ENCODE peak calls at places on chromosomes 1 and 21, in four cellular contexts. K is breast epithelium, U is GM12878, F is endodermal cell. A is an unnamed sample. For H3K4me1, the result is how much of the 10 kb centered on the place peaks cover.

GRCh38 chr1:9653195-9653782 is 1.8 kb downstream of the PIK3CD start:
- DNase-seq in K (no peak), U (no peak), F (no peak), A (no peak)

GRCh38 chr1:224205438-224205840 is 22.4 kb downstream of the DEGS1 start:
- DNase-seq in K (no peak), U (peak), F (no peak), A (peak)

GRCh38 chr1:29455781-29456180 is 219.5 kb downstream of the PTPRU start:
- DNase-seq in K (peak), U (no peak), F (no peak), A (no peak)

GRCh38 chr1:200518524-200518923 is 102.0 kb downstream of the KIF14 start:
- DNase-seq in K (no peak), U (no peak), F (no peak), A (peak)

GRCh38 chr1:201562659-201563405 is 23.9 kb downstream of the NAV1 start:
- DNase-seq in K (no peak), U (no peak), F (no peak), A (peak)

GRCh38 chr1:33814166-33814565 is 49.7 kb upstream of the HMGB4 start:
- DNase-seq in K (no peak), U (no peak), F (no peak), A (no peak)

GRCh38 chr1:31387612-31388011 is 14.7 kb upstream of the FABP3 start:
- DNase-seq in K (no peak), U (no peak), F (no peak), A (no peak)

GRCh38 chr1:56215086-56215485 is 364.3 kb downstream of the PLPP3 start:
- DNase-seq in K (no peak), U (no peak), F (no peak), A (no peak)

GRCh38 chr1:95022527-95022926 is 50.2 kb downstream of the ALG14 start:
- DNase-seq in K (no peak), U (no peak), F (no peak), A (no peak)

GRCh38 chr1:106185089-106185488 is 871.4 kb upstream of the PRMT6 start:
- DNase-seq in K (no peak), U (no peak), F (no peak), A (no peak)

GRCh38 chr1:237864338-237865244 is 26.1 kb downstream of the ZP4 start:
- DNase-seq in K (no peak), U (peak), F (peak), A (no peak)

GRCh38 chr1:150813028-150813707 is 5.1 kb upstream of the CTSK start:
- DNase-seq in K (peak), U (no peak), F (peak), A (peak)

GRCh38 chr1:6123816-6124215 is 56.3 kb downstream of the CHD5 start:
- DNase-seq in K (no peak), U (no peak), F (no peak), A (no peak)

GRCh38 chr1:74426208-74426932 is 86.0 kb downstream of the LRRC53 start:
- DNase-seq in K (no peak), U (no peak), F (no peak), A (no peak)

GRCh38 chr1:183543619-183544204 is 46.5 kb downstream of the NCF2 start:
- DNase-seq in K (no peak), U (peak), F (no peak), A (peak)

GRCh38 chr1:15411593-15412487 is 2.2 kb downstream of the EFHD2 start:
- DNase-seq in K (no peak), U (no peak), F (peak), A (no peak)

GRCh38 chr1:87783315-87783714 is 454.6 kb downstream of the LMO4 start:
- DNase-seq in K (no peak), U (no peak), F (no peak), A (no peak)

GRCh38 chr21:17387030-17387617 is 125.7 kb upstream of the CXADR start:
- DNase-seq in K (no peak), U (peak), F (peak), A (no peak)

GRCh38 chr1:218207194-218207593 is 77.9 kb upstream of the RRP15 start:
- DNase-seq in K (no peak), U (no peak), F (no peak), A (no peak)
- H3K27ac ChIP-seq in K (no peak), U (no peak), F (no peak), A (no peak)

GRCh38 chr1:203592156-203592555 is 34.5 kb upstream of the ATP2B4 start:
- DNase-seq in K (no peak), U (no peak), F (peak), A (no peak)
- H3K4me1 ChIP-seq in K (under half), U (under half), F (under half), A (under half)

GRCh38 chr1:86548863-86549262 is 2.0 kb downstream of the CLCA4 start:
- DNase-seq in K (no peak), U (no peak), F (no peak), A (no peak)
- TF ChIP-seq CTCF in K (no peak), U (no peak), F (no peak), A (no peak)

GRCh38 chr1:214584805-214585766 is 17.9 kb upstream of the CENPF start:
- DNase-seq in K (no peak), U (no peak), F (no peak), A (peak)

GRCh38 chr1:214581785-214582184 is 21.2 kb upstream of the CENPF start:
- DNase-seq in K (no peak), U (no peak), F (peak), A (peak)

GRCh38 chr1:214583113-214583512 is 19.9 kb upstream of the CENPF start:
- DNase-seq in K (no peak), U (no peak), F (no peak), A (no peak)

GRCh38 chr1:214582289-214582891 is 20.6 kb upstream of the CENPF start:
- DNase-seq in K (no peak), U (no peak), F (peak), A (no peak)

GRCh38 chr1:214583824-214584554 is 19.0 kb upstream of the CENPF start:
- DNase-seq in K (no peak), U (no peak), F (no peak), A (no peak)
- H3K27ac ChIP-seq in K (no peak), U (no peak), F (no peak), A (no peak)

GRCh38 chr1:63810936-63811335 is 37.1 kb downstream of the ROR1 start:
- DNase-seq in K (no peak), U (no peak), F (no peak), A (no peak)

GRCh38 chr1:63807063-63807462 is 33.2 kb downstream of the ROR1 start:
- DNase-seq in K (no peak), U (no peak), F (no peak), A (no peak)

GRCh38 chr1:63817152-63817667 is 43.4 kb downstream of the ROR1 start:
- DNase-seq in K (no peak), U (no peak), F (no peak), A (no peak)

GRCh38 chr1:63813829-63814277 is 40.0 kb downstream of the ROR1 start:
- DNase-seq in K (no peak), U (no peak), F (no peak), A (no peak)

DNA sequence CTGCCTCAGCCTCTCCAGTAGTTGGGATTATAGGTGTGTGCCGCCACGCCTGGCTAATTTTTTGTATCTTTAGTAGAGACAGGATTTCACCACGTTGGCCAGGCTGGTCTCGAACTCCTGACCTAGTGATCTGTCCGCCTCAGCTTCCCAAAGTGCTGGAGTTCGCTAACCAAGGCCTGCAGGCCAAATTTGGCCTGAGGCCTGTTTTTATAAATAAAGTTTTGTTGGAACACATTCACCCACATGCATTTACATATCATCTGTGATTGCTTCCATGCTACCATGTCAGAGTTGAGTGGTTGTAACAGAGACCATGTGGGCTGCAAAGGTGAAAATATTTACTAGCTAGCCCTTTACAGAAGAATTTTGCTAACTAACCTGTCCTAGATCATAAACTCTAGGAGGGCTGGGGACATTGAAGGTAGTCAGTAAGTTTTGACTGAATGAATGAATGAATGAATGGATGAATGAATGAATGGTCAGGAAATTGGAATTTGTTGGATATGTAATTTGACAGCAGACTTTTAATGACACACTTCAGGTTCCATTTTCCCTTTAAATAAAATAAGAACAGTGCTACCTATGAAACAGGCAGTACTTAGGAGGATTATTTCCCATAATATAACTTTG is 38.4 kb downstream of the ROR1 start:
- DNase-seq in K (no peak), U (no peak), F (no peak), A (no peak)
- H3K4me1 ChIP-seq in K (under half), U (under half), F (under half), A (under half)

GRCh38 chr21:45356251-45356650 is 48.7 kb upstream of the COL18A1 start:
- DNase-seq in K (no peak), U (no peak), F (peak), A (no peak)
- TF ChIP-seq CTCF in K (no peak), U (no peak), F (peak), A (peak)

DNA sequence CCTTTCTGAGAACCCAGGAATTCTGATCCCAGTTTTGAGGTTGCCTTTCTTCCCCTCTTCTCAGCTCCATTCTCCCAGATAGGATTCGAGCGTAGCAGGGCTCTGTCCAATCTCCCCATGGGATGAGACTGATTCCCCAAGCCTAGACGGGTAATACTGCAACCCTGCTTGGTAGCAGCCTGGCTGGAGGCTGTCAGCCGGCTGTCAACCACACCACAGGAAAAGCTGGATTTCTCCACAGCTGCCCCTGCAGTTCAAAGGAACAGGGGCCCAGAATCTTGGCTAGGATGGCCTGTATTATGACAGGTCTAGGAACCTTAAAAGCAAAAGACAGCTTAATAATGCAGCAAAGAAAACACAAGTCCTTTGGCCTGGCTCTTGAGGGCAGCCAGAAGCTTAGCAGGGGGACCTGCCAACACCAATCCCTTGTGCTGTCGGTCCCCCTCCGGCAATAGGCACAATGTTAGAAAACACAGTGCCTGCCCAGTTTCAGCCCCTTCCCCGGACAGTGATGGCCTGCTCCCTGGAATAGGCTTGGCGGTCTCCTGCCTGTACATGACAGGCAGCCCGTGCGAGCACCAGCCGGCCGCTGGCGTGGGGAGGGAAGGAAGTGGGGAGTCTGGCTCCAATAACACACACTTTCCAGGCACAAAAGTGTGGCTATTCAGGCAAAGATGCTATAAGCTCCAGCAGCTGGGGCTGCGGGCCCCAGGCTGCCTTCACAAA is 90.6 kb downstream of the TRABD2B start:
- DNase-seq in K (no peak), U (no peak), F (no peak), A (no peak)
- H3K27ac ChIP-seq in K (no peak), U (no peak), F (peak), A (no peak)

DNA sequence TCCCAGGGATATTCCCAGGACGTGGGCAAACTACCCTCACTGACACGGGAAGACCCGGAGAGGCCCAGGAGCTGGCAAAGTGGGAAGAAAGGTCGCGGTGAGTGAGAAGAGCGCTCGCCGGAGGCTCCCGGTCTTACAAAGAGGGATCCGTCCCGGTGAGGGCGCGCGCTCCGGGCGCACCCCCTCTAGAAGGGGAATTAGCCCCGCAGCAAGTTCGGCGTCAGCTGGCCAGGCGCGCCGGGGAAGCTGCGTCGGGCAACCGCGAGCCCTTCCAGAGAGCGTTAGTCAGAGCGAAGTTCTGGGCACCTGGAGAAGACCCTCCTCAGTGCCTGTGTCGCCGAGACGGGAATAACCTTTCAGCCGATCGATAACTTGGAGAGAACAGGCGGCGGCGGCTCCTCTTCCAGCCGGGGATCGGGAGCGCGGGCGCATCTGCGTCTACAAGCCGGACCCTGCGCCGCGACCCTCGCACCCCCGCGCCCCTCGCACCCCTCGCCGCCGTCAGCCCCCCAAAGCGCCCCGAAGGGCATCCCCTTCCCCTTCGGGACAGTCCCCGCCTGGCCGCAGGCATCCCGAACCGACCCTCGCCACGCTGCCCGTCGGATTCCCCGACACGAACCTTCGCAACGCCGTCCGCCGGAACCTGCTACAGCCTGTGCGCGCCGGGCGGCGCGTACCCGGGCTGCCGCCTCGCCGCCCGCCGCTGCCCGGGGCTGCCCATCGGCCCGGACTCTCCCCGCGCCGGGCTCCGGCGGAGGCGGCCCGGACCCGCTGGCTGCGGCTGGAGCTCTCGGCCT is 485 bp downstream of the SIPA1L2 start:
- DNase-seq in K (no peak), U (no peak), F (peak), A (no peak)
- H3K4me1 ChIP-seq in K (under half), U (under half), F (under half), A (under half)

GRCh38 chr1:180623579-180624347 is 8.1 kb upstream of the XPR1 start:
- DNase-seq in K (no peak), U (no peak), F (peak), A (no peak)
- TF ChIP-seq CTCF in K (no peak), U (no peak), F (peak), A (peak)

GRCh38 chr1:175009532-175009931 is 9.8 kb downstream of the CACYBP start:
- DNase-seq in K (no peak), U (no peak), F (no peak), A (no peak)

GRCh38 chr1:175013445-175013844 is 9.8 kb downstream of the MRPS14 start:
- DNase-seq in K (no peak), U (no peak), F (no peak), A (no peak)

GRCh38 chr1:175016073-175016722 is 7.0 kb downstream of the MRPS14 start:
- DNase-seq in K (no peak), U (no peak), F (no peak), A (no peak)

GRCh38 chr1:175019524-175019923 is 3.7 kb downstream of the MRPS14 start:
- DNase-seq in K (no peak), U (no peak), F (no peak), A (no peak)

GRCh38 chr1:175015243-175015642 is 8.0 kb downstream of the MRPS14 start:
- DNase-seq in K (no peak), U (no peak), F (no peak), A (no peak)
- H3K27ac ChIP-seq in K (no peak), U (no peak), F (no peak), A (no peak)

A was measured in foreskin keratinocyte.